ENCODE peak calls at places on chromosome 1, in eight cellular contexts. H, S, Q, V, J, T, Z and I are unnamed samples. For H3K36me3, the result is how much of the 10 kb centered on the place peaks cover.

GRCh38 chr1:69947837-69948236 is 257.5 kb downstream of the LRRC40 start:
- DNase-seq in H (no peak), T (no peak), J (peak), V (no peak), Q (no peak), S (no peak), Z (no peak), I (no peak)

GRCh38 chr1:16617101-16617727 is 3.9 kb upstream of the NBPF1 start:
- DNase-seq in T (peak), J (no peak), S (peak), H (peak), Q (peak), Z (peak), V (peak), I (peak)

GRCh38 chr1:200005160-200005559 is 22.4 kb upstream of the NR5A2 start:
- DNase-seq in V (no peak), H (no peak), T (no peak), Z (no peak), S (no peak), Q (no peak), J (no peak), I (no peak)

GRCh38 chr1:27584453-27584852 is 19.5 kb downstream of the AHDC1 start:
- DNase-seq in H (no peak), S (no peak), J (no peak), Q (no peak), Z (no peak), T (no peak), V (no peak), I (no peak)

GRCh38 chr1:178724386-178724733 is 684 bp upstream of the RALGPS2 start:
- DNase-seq in V (no peak), J (no peak), Q (no peak), S (no peak), T (no peak), H (no peak), Z (no peak), I (no peak)

GRCh38 chr1:48470506-48470905 is 1.5 kb downstream of the SPATA6 start:
- DNase-seq in V (no peak), Q (peak), H (peak), J (peak), Z (no peak), S (peak), T (peak), I (no peak)

GRCh38 chr1:228752604-228753132 is 17.4 kb downstream of the RHOU start:
- DNase-seq in T (no peak), V (no peak), H (no peak), Q (no peak), Z (no peak), J (no peak), S (no peak), I (no peak)

GRCh38 chr1:212062832-212063438 is 27.4 kb downstream of the DTL start:
- DNase-seq in Q (peak), T (no peak), V (no peak), J (peak), H (no peak), S (no peak), Z (no peak), I (no peak)

GRCh38 chr1:191851799-191852595 is 306.3 kb upstream of the RGS18 start:
- DNase-seq in J (peak), H (no peak), Z (no peak), S (no peak), Q (no peak), T (no peak), V (no peak), I (no peak)

GRCh38 chr1:67937010-67937409 is 103.7 kb upstream of the GNG12 start:
- DNase-seq in H (no peak), Z (no peak), T (no peak), V (no peak), Q (no peak), J (no peak), S (no peak), I (no peak)

GRCh38 chr1:103372866-103373265 is 152.6 kb upstream of the RNPC3 start:
- DNase-seq in J (peak), S (no peak), V (no peak), T (no peak), Q (no peak), Z (no peak), H (no peak), I (no peak)

GRCh38 chr1:207389728-207390464 is 64.2 kb upstream of the CR2 start:
- DNase-seq in V (no peak), H (no peak), J (peak), Z (no peak), Q (no peak), S (no peak), T (no peak), I (no peak)

GRCh38 chr1:61851849-61852692 is 109.8 kb downstream of the PATJ start:
- DNase-seq in S (no peak), J (peak), H (no peak), T (no peak), Z (no peak), Q (no peak), V (no peak), I (no peak)

GRCh38 chr1:45518910-45519309 is 2.8 kb downstream of the PRDX1 start:
- DNase-seq in T (no peak), Q (no peak), S (no peak), H (no peak), Z (no peak), V (no peak), J (no peak), I (no peak)

GRCh38 chr1:45512641-45513054 is 9.0 kb downstream of the PRDX1 start:
- DNase-seq in Q (peak), S (peak), Z (no peak), H (peak), J (peak), V (no peak), T (no peak), I (no peak)

GRCh38 chr1:45521413-45522323 is at the start of gene PRDX1:
- DNase-seq in V (peak), T (peak), Z (peak), Q (peak), J (peak), H (peak), S (peak), I (peak)

GRCh38 chr1:45510972-45511527 is 10.6 kb downstream of the PRDX1 start:
- DNase-seq in H (peak), Z (no peak), J (no peak), Q (no peak), T (no peak), S (no peak), V (no peak), I (no peak)

DNA sequence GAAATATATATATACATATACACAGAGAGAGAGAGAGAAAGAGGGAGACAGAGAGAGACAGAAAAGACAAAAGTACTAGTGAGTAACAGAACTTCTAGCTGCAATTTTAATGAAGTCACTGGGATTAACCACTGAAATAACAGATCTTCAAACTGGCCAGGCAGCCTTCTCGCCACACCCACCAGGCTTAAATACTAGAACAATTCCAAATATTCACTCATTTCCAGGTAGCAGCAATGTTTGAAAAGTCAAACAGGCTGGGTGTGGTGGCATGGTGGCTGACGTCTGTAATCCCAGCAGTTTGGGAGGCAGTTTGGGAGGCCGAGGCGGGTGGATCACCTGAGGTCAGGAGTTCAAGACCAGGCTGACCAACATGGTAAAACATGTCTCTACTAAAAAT is 5.2 kb downstream of the PRDX1 start:
- DNase-seq in V (no peak), T (no peak), Z (no peak), J (no peak), S (no peak), Q (no peak), H (no peak), I (no peak)
- H3K36me3 ChIP-seq in V (half or more), T (under half), Z (under half), J (under half), S (under half), Q (half or more), H (under half), I (half or more)

GRCh38 chr1:111568160-111568559 is 51.4 kb upstream of the RAP1A start:
- DNase-seq in J (no peak), T (no peak), S (no peak), Q (no peak), V (no peak), H (no peak), Z (no peak), I (no peak)

GRCh38 chr1:111569913-111570312 is 49.7 kb upstream of the RAP1A start:
- DNase-seq in H (no peak), J (no peak), V (no peak), T (no peak), S (no peak), Q (peak), Z (no peak), I (no peak)

GRCh38 chr1:111571239-111571638 is 48.4 kb upstream of the RAP1A start:
- DNase-seq in T (no peak), J (no peak), V (no peak), H (no peak), Z (no peak), S (no peak), Q (no peak), I (no peak)

GRCh38 chr1:111571987-111572386 is 47.6 kb upstream of the RAP1A start:
- DNase-seq in Z (no peak), T (no peak), H (no peak), V (no peak), S (no peak), J (peak), Q (no peak), I (no peak)

GRCh38 chr1:111570781-111571181 is 48.8 kb upstream of the RAP1A start:
- DNase-seq in S (no peak), J (no peak), Z (no peak), H (no peak), V (no peak), Q (peak), T (no peak), I (no peak)
- TF ChIP-seq CTCF in S (peak), J (peak), Z (no peak), H (no peak), V (peak), Q (peak), T (no peak), I (peak)

GRCh38 chr1:203828424-203828823 is 33.0 kb upstream of the SNRPE start:
- DNase-seq in Z (no peak), H (no peak), J (no peak), T (no peak), Q (no peak), V (no peak), S (no peak), I (no peak)

GRCh38 chr1:203828002-203828401 is 32.6 kb downstream of the ZBED6 start:
- DNase-seq in T (no peak), V (no peak), Z (no peak), Q (no peak), H (no peak), J (no peak), S (no peak), I (no peak)

GRCh38 chr1:203823306-203823705 is 27.9 kb downstream of the ZBED6 start:
- DNase-seq in Q (no peak), T (no peak), J (no peak), V (no peak), H (no peak), Z (no peak), S (no peak), I (no peak)

DNA sequence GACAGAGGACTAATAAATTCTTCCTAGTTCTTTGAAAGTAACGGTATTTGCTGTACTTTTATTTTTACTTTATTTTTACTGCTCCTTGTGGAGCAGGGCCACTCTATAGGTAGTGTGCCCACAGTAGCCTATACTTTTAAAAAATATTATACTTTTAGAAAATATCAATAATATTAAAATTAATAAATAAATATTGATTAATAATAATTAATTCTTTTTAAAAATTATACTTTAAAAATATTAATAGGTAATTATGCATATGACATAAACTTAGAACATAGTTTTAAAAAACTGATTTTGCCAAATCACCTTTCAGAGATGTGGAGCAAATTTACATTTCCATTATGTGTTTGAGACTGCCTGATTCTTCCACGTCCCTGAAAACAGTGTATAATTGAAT is 30.8 kb downstream of the ZBED6 start:
- DNase-seq in V (no peak), T (no peak), H (no peak), Q (no peak), Z (no peak), S (no peak), J (no peak), I (no peak)
- H3K36me3 ChIP-seq in V (half or more), T (under half), H (under half), Q (half or more), Z (under half), S (under half), J (half or more), I (half or more)

GRCh38 chr1:84689514-84690396 is 506 bp downstream of the SSX2IP start:
- DNase-seq in T (peak), H (peak), S (peak), Z (peak), Q (peak), J (peak), V (peak), I (peak)
- TF ChIP-seq CTCF in T (no peak), H (no peak), S (no peak), Z (no peak), Q (peak), J (no peak), V (peak), I (peak)

GRCh38 chr1:18380288-18380687 is 100.4 kb upstream of the KLHDC7A start:
- DNase-seq in Z (no peak), J (no peak), S (no peak), H (no peak), V (no peak), Q (no peak), T (no peak), I (no peak)
- H3K36me3 ChIP-seq in Z (under half), J (under half), S (under half), H (under half), V (under half), Q (under half), T (under half), I (under half)